ENCODE peak calls at places on chromosomes 16 and 17, in nine cellular contexts. X is IMR-90, M is A673, Q is psoas muscle, B is right lobe of liver, L is heart right ventricle, S is A549, I is prostate gland, N is AG10803. U is an unnamed sample.

GRCh38 chr17:76341301-76341700 is 12.4 kb downstream of the PRPSAP1 start:
- DNase-seq in L (no peak), Q (no peak), S (no peak), N (no peak), B (peak), I (no peak), X (no peak), M (no peak), U (no peak)

GRCh38 chr16:17273142-17273561 is 197.6 kb downstream of the XYLT1 start:
- DNase-seq in X (peak), L (no peak), Q (no peak), N (peak), I (no peak), M (no peak), B (no peak), S (peak), U (peak)

GRCh38 chr17:82019905-82020873 is 2.5 kb downstream of the CENPX start:
- DNase-seq in M (peak), X (peak), N (peak), I (no peak), L (no peak), Q (peak), B (peak), S (peak), U (peak)

GRCh38 chr16:17404903-17405691 is 65.7 kb downstream of the XYLT1 start:
- DNase-seq in N (peak), Q (peak), S (no peak), B (no peak), X (peak), M (no peak), L (peak), I (no peak), U (no peak)

GRCh38 chr17:3738562-3739295 is 15.0 kb downstream of the HASPIN start:
- DNase-seq in M (no peak), X (peak), I (peak), N (no peak), B (no peak), Q (no peak), L (no peak), S (no peak), U (peak)

GRCh38 chr16:9447699-9448098 is 356.3 kb downstream of the HAPSTR1 start:
- DNase-seq in L (no peak), N (no peak), B (no peak), Q (no peak), S (no peak), X (no peak), M (no peak), I (no peak), U (no peak)

GRCh38 chr16:88701541-88702363 is 4.5 kb downstream of the RNF166 start:
- DNase-seq in Q (no peak), I (no peak), M (no peak), X (no peak), S (no peak), B (no peak), N (no peak), L (peak), U (no peak)

GRCh38 chr16:64375386-64375980 is 746.4 kb downstream of the CDH11 start:
- DNase-seq in I (no peak), N (no peak), X (peak), Q (no peak), M (no peak), B (no peak), S (no peak), L (no peak), U (no peak)

GRCh38 chr16:68235882-68236803 is at the start of gene ESRP2:
- DNase-seq in X (no peak), I (peak), M (no peak), B (peak), L (no peak), Q (peak), S (no peak), N (no peak), U (peak)

GRCh38 chr16:68234188-68235104 is 1.5 kb downstream of the ESRP2 start:
- DNase-seq in S (no peak), Q (no peak), L (no peak), X (no peak), I (peak), B (peak), M (no peak), N (no peak), U (peak)

GRCh38 chr16:68233835-68234187 is 2.1 kb downstream of the ESRP2 start:
- DNase-seq in N (peak), S (no peak), L (no peak), Q (no peak), X (no peak), M (no peak), B (no peak), I (no peak), U (no peak)

GRCh38 chr16:68236804-68237242 is 896 bp upstream of the ESRP2 start:
- DNase-seq in I (peak), B (no peak), X (no peak), M (no peak), L (no peak), N (no peak), Q (no peak), S (no peak), U (no peak)

GRCh38 chr16:68235105-68235881 is 634 bp downstream of the ESRP2 start:
- DNase-seq in L (no peak), S (no peak), N (no peak), B (peak), X (no peak), M (no peak), Q (peak), I (peak), U (peak)
- TF ChIP-seq CTCF in L (no peak), S (no peak), N (no peak), B (peak), X (no peak), M (no peak), Q (no peak), I (peak), U (peak)

DNA sequence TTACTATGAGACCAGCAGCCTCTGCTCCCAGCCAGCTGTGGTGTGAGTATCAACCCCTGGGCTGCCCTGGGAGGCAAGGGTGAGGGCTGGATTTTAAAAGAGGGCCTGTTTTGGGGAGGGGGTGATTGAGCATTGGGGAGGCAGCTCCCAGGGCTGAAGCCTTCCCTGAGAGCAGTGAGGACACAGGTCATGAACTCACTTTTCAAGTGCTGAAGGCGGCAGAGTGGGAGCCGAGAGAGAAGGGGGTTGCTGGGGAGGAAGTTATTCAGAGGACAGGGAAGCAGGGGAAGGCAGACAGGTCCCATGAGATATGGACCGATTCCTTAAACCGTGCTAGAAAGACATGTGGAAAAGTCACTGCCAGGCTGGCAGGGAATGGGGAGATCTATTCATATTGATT is 974 bp downstream of the CCL4 start:
- DNase-seq in Q (no peak), N (no peak), L (no peak), M (no peak), S (no peak), B (no peak), X (no peak), I (no peak), U (no peak)
- H3K4me3 ChIP-seq in Q (no peak), N (no peak), L (no peak), M (no peak), S (no peak), B (no peak), X (no peak), I (no peak), U (no peak)

GRCh38 chr17:35161281-35161761 is 13.7 kb downstream of the UNC45B start:
- DNase-seq in N (no peak), L (no peak), Q (no peak), M (no peak), I (no peak), B (no peak), X (no peak), S (no peak), U (peak)

GRCh38 chr17:35164716-35165115 is 17.1 kb downstream of the UNC45B start:
- DNase-seq in Q (no peak), I (no peak), X (no peak), N (no peak), B (no peak), M (no peak), S (no peak), L (no peak), U (no peak)

GRCh38 chr17:35163886-35164285 is 16.3 kb downstream of the UNC45B start:
- DNase-seq in N (no peak), M (no peak), Q (no peak), L (no peak), S (no peak), X (no peak), I (no peak), B (no peak), U (no peak)

GRCh38 chr17:35160354-35161201 is 13.0 kb downstream of the UNC45B start:
- DNase-seq in Q (no peak), B (peak), L (no peak), M (no peak), N (no peak), I (no peak), S (no peak), X (no peak), U (no peak)

DNA sequence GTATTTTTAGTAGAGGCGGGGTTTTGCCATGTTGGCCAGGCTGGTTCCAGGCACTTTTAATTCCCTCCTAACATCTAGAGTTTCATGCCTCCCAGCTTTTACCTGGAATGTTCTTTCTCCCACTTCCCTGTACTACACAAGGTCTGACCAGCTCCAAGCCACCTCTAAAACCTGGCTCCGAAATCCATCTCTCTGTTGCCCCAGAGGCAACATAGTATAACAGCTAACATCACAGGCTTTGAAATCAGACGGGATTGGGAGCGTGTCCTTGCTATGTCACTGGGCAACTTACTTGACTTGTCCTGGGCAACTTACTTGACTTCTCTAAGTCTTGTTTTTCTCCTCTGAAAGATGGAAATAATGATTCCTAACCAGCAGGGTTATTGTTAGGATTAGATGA is 15.1 kb downstream of the UNC45B start:
- DNase-seq in I (no peak), M (no peak), S (no peak), N (no peak), X (no peak), B (no peak), Q (no peak), L (no peak), U (peak)
- TF ChIP-seq CTCF in I (no peak), M (no peak), S (no peak), N (no peak), X (no peak), B (no peak), Q (no peak), L (no peak), U (no peak)

GRCh38 chr17:74126179-74126900 is 77.1 kb upstream of the RPL38 start:
- DNase-seq in L (no peak), X (no peak), N (no peak), S (no peak), I (no peak), B (no peak), Q (no peak), M (no peak), U (no peak)
- H3K4me3 ChIP-seq in L (no peak), X (no peak), N (no peak), S (no peak), I (no peak), B (no peak), Q (no peak), M (no peak), U (no peak)

GRCh38 chr16:11871193-11871592 is 19.9 kb upstream of the RSL1D1 start:
- DNase-seq in B (no peak), M (peak), N (peak), L (no peak), Q (no peak), I (no peak), S (peak), X (peak), U (no peak)
- TF ChIP-seq CTCF in B (no peak), M (peak), N (peak), L (peak), Q (no peak), I (no peak), S (peak), X (peak), U (no peak)

DNA sequence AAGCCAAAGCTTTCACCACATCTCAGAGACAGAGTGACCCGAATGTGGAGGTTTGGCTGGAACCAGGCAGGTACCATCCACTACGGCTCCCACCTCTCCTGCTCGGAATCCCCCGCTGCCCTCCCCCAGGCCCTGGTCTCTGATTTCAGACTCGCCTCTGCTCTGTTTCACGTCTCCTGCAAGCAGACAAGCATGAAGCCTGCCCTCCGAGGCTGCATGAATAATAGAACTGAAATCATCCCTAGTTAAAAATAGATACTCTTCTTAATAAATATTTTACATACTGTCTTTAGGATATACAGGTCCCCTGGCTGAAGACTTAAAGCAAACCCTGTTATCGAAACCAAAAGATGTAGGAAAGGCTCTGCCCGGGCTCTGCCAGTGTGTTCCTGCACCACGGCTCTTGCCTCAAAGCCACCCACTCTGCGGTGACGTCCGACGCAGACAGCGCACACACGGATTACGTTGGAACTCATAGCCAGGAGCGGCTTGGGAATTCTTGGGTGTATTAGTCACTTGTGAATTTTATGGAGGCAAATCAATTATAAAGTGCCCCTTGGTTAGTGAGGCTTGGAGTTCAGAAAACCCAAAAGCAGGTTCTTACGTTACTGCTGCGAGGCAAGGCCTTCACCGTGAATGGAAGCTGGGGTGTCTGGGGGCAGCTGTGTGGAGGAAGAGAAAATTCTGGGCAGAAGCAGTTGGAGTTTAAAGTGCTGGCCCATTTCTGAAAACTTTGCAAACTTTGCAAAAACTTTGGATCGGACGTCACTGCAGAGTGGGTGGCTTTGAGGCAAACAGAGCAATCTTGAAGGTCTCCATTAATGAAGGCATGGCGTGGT is 25.6 kb upstream of the NPTX1 start:
- DNase-seq in L (no peak), B (no peak), M (no peak), Q (no peak), N (no peak), I (no peak), X (peak), S (peak), U (no peak)
- H3K4me3 ChIP-seq in L (no peak), B (no peak), M (no peak), Q (no peak), N (no peak), I (no peak), X (peak), S (no peak), U (no peak)

GRCh38 chr16:20944861-20945390 is 44.4 kb downstream of the LYRM1 start:
- DNase-seq in X (peak), M (peak), B (no peak), N (no peak), Q (no peak), L (no peak), S (no peak), I (no peak), U (peak)
- TF ChIP-seq CTCF in X (no peak), M (peak), B (peak), N (no peak), Q (no peak), L (no peak), S (no peak), I (no peak), U (peak)

DNA sequence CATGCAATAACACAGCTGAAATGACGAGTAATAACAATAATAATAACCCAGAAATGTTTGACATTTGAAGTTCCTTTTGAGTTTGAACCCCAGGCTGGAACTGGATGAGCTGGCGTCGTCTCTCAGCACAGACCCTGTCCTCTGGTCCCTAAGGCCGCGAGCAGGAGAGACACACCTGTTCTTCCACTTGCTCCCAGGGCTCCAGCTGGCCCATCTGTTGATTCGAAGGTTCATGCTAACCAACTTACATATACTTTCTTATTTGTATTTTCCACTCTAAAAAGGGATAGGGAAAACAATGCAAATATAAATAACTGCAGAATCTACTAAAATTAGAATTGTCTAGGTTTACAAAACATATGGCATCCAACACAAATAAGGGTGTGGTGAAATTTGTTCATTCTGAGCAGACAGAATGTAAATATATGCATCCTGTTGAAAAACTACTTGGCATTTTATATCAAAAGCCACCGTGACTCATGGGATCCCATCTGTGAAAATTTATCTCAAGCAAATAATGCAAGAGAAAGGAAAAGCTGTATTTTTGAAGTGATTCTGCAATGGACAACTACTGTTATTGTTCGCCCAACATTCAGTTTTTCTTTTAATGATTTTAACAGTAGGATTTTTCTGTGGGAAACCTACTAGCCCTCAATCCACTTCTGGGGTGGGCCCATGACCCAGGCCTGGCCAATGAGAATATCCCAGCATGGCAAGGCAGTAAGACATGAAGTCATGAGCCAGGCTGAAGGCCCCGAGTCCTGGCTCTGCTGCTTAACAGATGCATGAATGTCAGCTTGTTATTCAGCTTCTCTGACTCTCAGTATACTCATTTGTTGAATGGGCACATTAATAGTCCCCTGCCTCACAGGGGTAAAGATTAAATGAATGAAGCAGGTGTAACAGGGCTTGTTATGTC is 13.2 kb upstream of the RGS9 start:
- DNase-seq in M (no peak), S (peak), I (no peak), Q (no peak), N (peak), B (no peak), X (peak), L (no peak), U (no peak)
- H3K4me3 ChIP-seq in M (peak), S (peak), I (no peak), Q (peak), N (no peak), B (no peak), X (no peak), L (no peak), U (no peak)